ENCODE peak calls at places on chromosomes 3 and 15, in four cellular contexts. H is H1, L is H9, Q is neuronal stem cell. J is an unnamed sample.

GRCh38 chr3:184375747-184376495 is 2.1 kb downstream of the THPO start:
- DNase-seq in H (no peak), Q (no peak), L (no peak), J (no peak)

GRCh38 chr3:185153170-185153733 is 392 bp upstream of the C3orf70 start:
- DNase-seq in Q (peak; percentile 46), L (peak; percentile 68), H (no peak), J (peak; percentile 38)

GRCh38 chr15:52137432-52138357 is 25.1 kb upstream of the BCL2L10 start:
- DNase-seq in Q (no peak), H (no peak), L (no peak), J (peak; percentile 33)

GRCh38 chr15:52010633-52011595 is 8.1 kb upstream of the MAPK6 start:
- DNase-seq in L (no peak), Q (no peak), H (no peak), J (peak; percentile 88)

GRCh38 chr3:163058190-163058854 is 1561.7 kb downstream of the OTOL1 start:
- DNase-seq in L (no peak), H (no peak), Q (no peak), J (no peak)

GRCh38 chr3:65597225-65597951 is 441.3 kb downstream of the MAGI1 start:
- DNase-seq in Q (peak; percentile 96), L (peak; percentile 93), H (peak; percentile 88), J (no peak)

GRCh38 chr3:183829466-183829865 is 4.1 kb upstream of the MAP6D1 start:
- DNase-seq in L (no peak), Q (no peak), H (no peak), J (no peak)

GRCh38 chr3:8223766-8224165 is 277.9 kb upstream of the LMCD1 start:
- DNase-seq in Q (no peak), L (no peak), H (no peak), J (peak; percentile 25)

GRCh38 chr3:164748626-164749025 is 329.7 kb downstream of the SI start:
- DNase-seq in Q (no peak), L (no peak), H (no peak), J (peak; percentile 24)

GRCh38 chr3:28240440-28240839 is 979 bp upstream of the CMC1 start:
- DNase-seq in L (peak; percentile 81), H (peak; percentile 23), Q (no peak), J (no peak)

GRCh38 chr3:24519368-24520100 is 24.9 kb upstream of the THRB start:
- DNase-seq in H (no peak), L (peak; percentile 77), Q (no peak), J (peak; percentile 81)

DNA sequence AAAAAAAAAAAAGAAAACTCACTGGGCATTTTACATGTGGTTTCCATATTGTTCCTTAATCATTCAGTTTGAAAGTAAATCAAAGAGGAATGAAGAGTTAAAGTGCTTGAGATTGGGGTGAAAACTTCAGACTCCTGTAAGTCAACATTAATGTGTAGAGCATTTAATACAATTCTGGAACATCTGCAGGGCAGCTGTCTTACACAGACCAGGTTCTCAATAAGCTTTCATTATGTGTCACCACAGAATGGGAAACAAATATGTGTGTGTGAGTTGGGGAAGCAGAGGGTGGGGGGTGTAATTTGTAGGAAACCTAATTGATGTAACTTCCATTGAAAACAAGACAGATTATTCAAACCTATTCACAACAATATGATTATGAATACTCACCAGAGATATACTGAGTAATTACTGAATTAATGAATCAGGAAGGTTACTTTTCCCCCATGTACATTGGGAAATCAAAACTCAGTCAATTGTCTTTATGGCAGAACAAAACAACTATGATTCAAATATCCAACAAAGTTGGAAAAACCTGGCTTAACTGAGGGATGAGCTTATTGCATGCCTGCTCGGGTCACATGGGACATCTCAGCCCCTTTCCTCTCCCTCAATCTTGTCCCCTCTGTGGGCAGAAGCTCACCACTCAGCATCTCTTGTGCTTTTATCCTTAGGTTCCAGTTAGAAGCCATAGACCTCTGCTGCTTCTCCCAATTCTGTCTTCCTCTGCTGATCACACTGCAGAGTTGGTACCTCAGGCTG is 281.2 kb upstream of the THBS1 start:
- DNase-seq in Q (no peak), L (no peak), H (no peak), J (no peak)
- H2BK12ac ChIP-seq in Q (no peak overlapping the region), L (no peak overlapping the region), H (no peak overlapping the region), J (peak overlapping the region; percentile 29)

DNA sequence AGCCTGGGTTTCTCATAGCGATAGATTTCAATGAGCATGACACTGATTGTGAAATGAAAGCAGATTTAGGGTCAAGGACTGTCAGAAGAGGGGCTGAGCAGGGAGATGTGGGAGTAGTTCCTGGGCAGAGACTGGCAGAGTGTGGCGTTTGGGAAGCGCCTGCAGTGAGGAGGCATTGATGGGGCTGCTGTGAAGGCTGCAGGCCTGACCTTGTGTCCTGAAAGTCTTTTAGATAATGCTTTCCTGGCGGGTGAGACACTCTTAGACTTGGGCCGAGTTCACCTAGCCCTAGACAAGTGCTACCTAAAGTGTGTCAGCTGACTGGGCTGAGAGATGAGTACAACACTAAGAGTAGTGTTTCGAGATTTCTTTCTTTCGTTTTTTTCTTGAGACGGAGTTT is 20.7 kb downstream of the USP13 start:
- DNase-seq in H (no peak), Q (no peak), L (no peak), J (no peak)
- H2AK5ac ChIP-seq in H (no peak overlapping the region), Q (no peak overlapping the region), L (no peak overlapping the region), J (peak overlapping the region; percentile 80)

GRCh38 chr3:21216598-21216997 is 534.4 kb downstream of the ZNF385D start:
- DNase-seq in H (no peak), Q (no peak), L (no peak), J (no peak)
- H2BK15ac ChIP-seq in H (no peak overlapping the region), Q (no peak overlapping the region), L (no peak overlapping the region), J (no peak overlapping the region)

DNA sequence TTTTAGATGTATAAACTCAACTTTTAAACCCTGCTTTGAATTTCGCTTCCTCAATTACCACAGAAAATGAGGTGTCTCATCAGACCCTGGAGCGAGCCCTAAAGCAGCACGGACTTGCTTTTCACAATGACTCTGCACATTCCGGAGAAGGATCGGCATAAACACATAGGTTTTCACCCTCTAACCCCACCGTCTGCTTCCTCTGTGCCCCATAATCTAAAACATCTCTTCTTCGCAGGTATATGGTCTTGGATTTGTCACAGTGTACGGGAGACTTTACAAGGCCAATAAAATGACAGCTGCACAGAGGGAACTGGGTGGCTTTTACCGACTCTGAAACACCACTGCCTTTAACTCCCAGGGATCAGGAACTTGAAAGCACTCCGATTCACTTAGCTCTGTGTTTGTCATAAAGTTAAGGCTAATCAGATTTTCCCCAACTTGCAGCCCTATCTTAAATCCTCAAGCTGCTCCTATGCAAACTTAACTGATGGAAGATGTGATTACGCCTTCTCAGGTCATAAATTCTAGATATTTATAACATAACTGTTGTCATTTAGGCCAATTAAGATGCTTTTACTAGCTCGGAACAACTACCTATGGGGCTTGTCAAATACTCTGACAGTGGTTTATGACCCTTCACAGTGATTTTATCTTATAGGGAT is 133.4 kb upstream of the WNT5A start:
- DNase-seq in Q (no peak), L (peak; percentile 42), H (no peak), J (peak; percentile 73)
- H2BK12ac ChIP-seq in Q (no peak overlapping the region), L (no peak overlapping the region), H (no peak overlapping the region), J (no peak overlapping the region)

DNA sequence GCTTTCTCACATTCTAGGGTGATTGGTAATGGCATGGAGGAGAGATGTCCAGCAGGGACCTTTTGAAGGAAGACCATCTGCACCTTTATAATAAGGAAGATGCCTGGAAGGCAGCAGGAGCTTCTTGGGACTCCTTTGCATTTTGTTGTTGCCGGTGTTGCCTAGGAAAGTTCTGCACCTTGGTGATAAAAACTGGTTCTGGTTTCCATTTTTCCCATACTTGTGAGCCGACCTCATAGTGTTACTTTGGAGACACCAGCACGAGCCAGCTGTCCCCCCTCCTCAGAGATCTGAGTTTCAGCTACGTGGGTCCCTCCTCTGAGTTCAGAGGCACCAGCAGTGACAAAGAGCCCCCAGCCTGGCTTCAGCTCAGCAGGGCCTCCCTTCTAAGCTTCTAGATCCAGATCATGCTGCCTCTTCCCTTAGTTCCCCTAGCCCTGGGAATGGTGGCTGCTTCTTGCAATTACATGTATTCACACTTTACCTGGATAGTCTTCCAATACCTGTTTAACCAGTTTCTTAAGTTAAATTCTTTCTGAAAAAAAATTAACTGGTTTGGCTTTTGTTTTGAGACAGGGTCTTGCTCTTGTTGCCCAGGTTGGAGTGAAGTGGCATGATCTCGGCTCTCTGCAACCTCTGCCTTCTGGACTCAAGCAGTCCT is 18.0 kb upstream of the FSTL1 start:
- DNase-seq in H (no peak), L (no peak), Q (no peak), J (no peak)
- H2AK5ac ChIP-seq in H (peak overlapping the region; percentile 88), L (peak overlapping the region; percentile 95), Q (no peak overlapping the region), J (peak overlapping the region; percentile 47)

DNA sequence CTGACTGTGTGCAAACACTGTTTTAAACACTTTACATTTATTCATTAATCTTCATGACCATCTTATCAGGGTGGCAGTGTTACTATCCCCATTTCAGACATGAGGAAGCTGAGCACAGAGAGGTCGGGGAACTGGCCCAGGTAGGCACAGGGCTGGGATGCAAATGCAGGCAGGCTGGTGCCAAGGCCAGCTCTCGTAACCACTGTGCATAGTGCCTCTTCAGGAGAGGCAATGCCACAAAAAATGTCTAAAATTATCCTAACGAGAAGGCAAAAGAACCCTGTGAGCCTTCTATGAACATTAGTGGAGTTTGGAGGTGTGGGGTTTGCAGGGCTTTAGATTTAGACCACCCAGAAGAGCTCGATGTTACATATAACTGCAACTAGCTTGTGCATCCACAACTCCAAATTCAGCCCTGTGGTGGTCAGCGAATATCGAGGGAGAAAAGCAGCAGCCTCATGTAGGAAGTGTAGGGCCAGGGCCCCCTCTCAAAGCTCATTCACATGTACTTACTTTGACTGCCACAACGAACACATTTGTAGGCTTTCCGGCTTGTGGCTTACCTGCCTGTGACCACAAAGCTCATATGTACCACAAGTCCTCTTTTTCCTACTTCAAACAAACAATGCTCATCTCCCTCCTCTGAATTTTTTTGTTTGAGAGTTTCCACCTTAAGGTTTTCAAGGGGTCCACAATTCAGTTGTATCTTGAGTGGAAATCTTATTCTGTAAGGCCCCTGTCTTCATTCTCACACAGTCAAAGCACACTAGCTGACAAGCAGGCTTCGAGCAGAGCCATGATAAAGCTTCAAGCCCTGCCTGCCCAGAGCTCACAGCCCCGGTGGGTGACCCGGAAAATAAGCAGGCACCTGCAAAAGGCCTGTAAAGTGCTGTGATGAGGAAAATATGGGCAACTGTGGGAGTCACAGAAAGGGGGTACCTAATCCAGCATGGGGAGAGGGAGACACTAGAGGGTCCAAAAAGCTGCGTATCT is 722.9 kb upstream of the CFAP20DC start:
- DNase-seq in Q (no peak), L (no peak), H (no peak), J (no peak)
- H2BK15ac ChIP-seq in Q (no peak overlapping the region), L (no peak overlapping the region), H (no peak overlapping the region), J (no peak overlapping the region)

GRCh38 chr3:128455116-128455515 is 11.6 kb downstream of the DNAJB8 start:
- DNase-seq in Q (no peak), H (no peak), L (no peak), J (no peak)

GRCh38 chr3:128454310-128454618 is 12.4 kb downstream of the DNAJB8 start:
- DNase-seq in L (no peak), H (no peak), Q (no peak), J (no peak)

GRCh38 chr3:128453521-128454309 is 13.0 kb downstream of the DNAJB8 start:
- DNase-seq in L (no peak), Q (no peak), H (no peak), J (no peak)

GRCh38 chr3:128452120-128452519 is 14.6 kb downstream of the DNAJB8 start:
- DNase-seq in L (no peak), Q (no peak), H (no peak), J (no peak)

GRCh38 chr3:128452678-128453275 is 13.9 kb downstream of the DNAJB8 start:
- DNase-seq in L (no peak), H (no peak), Q (no peak), J (no peak)
- H2BK12ac ChIP-seq in L (no peak overlapping the region), H (no peak overlapping the region), Q (no peak overlapping the region), J (no peak overlapping the region)

DNA sequence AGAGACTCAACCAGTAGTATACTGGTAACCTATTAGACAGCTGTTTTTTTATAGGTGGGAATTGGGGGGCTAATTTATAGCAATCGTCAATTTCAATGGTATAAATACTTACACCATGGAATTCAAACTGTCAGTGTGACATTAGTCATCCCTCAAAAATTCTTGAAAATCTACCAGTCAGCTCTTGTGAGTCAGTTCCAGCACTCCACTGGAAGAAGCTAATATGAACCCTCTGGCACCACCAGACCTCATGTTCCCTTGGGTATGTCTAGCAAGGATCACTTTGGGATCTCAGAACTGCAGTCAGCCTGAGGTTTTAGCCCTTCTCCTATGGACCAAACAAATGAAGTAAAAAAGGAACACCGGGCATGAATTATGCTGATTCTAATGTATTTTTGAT is 11.8 kb upstream of the UACA start:
- DNase-seq in Q (no peak), L (no peak), H (no peak), J (peak; percentile 73)
- H2AK5ac ChIP-seq in Q (no peak overlapping the region), L (no peak overlapping the region), H (no peak overlapping the region), J (no peak overlapping the region)